ENCODE peak calls at places on chromosome 10, in five cellular contexts. N is cardiac muscle cell, E is right atrium auricular region, Y is dorsolateral prefrontal cortex, Z is endodermal cell. O is an unnamed sample.

GRCh38 chr10:122387572-122387971 is 13.1 kb downstream of the PLEKHA1 start:
- DNase-seq in N (no peak), E (no peak), Y (no peak), Z (no peak), O (no peak)

GRCh38 chr10:69901022-69901421 is 99.3 kb downstream of the COL13A1 start:
- DNase-seq in N (no peak), E (no peak), Y (no peak), Z (no peak), O (no peak)

GRCh38 chr10:73333202-73333601 is 25.5 kb downstream of the CFAP70 start:
- DNase-seq in N (no peak), E (no peak), Y (no peak), Z (no peak), O (no peak)

GRCh38 chr10:34570887-34571286 is 244.2 kb downstream of the PARD3 start:
- DNase-seq in N (no peak), E (no peak), Y (no peak), Z (no peak), O (no peak)

GRCh38 chr10:31146496-31147219 is 115.0 kb upstream of the ZNF438 start:
- DNase-seq in N (peak; percentile 46), E (peak; percentile 57), Y (no peak), Z (no peak), O (no peak)

GRCh38 chr10:91194497-91195179 is 25.8 kb upstream of the PCGF5 start:
- DNase-seq in N (no peak), E (no peak), Y (no peak), Z (no peak), O (no peak)

GRCh38 chr10:9668411-9668810 is 1349.3 kb upstream of the CELF2 start:
- DNase-seq in N (no peak), E (no peak), Y (no peak), Z (no peak), O (no peak)

GRCh38 chr10:125692932-125693847 is 10.2 kb upstream of the TEX36 start:
- DNase-seq in N (no peak), E (no peak), Y (no peak), Z (no peak), O (no peak)

GRCh38 chr10:123140164-123140982 is 4.6 kb downstream of the HMX3 start:
- DNase-seq in N (no peak), E (peak; percentile 30), Y (no peak), Z (no peak), O (no peak)

GRCh38 chr10:128065881-128066534 is 60.2 kb downstream of the MKI67 start:
- DNase-seq in N (no peak), E (no peak), Y (no peak), Z (no peak), O (no peak)

GRCh38 chr10:133072776-133073390 is 14.8 kb upstream of the ADGRA1 start:
- DNase-seq in N (no peak), E (no peak), Y (no peak), Z (no peak), O (no peak)

GRCh38 chr10:48525113-48525512 is 79.8 kb downstream of the ARHGAP22 start:
- DNase-seq in N (no peak), E (no peak), Y (no peak), Z (peak; percentile 43), O (no peak)

GRCh38 chr10:70162892-70163201 is 7.5 kb downstream of the SAR1A start:
- DNase-seq in N (no peak), E (no peak), Y (no peak), Z (no peak), O (no peak)

GRCh38 chr10:124732931-124733536 is 11.1 kb downstream of the FAM53B start:
- DNase-seq in N (peak; percentile 52), E (peak; percentile 80), Y (peak; percentile 75), Z (peak; percentile 36), O (no peak)

GRCh38 chr10:103265712-103266329 is 11.1 kb upstream of the INA start:
- DNase-seq in N (peak; percentile 91), E (peak; percentile 60), Y (no peak), Z (peak; percentile 93), O (no peak)

GRCh38 chr10:46092523-46093195 is 46.6 kb upstream of the MSMB start:
- DNase-seq in N (no peak), E (peak; percentile 28), Y (no peak), Z (no peak), O (no peak)

GRCh38 chr10:124672181-124672638 is 72.0 kb downstream of the FAM53B start:
- DNase-seq in N (no peak), E (no peak), Y (no peak), Z (no peak), O (no peak)

GRCh38 chr10:75470901-75471300 is 39.5 kb downstream of the LRMDA start:
- DNase-seq in N (no peak), E (no peak), Y (no peak), Z (no peak), O (no peak)

GRCh38 chr10:70604106-70604505 is 1.6 kb upstream of the PRF1 start:
- DNase-seq in N (no peak), E (no peak), Y (no peak), Z (no peak), O (no peak)

GRCh38 chr10:110764793-110765512 is 106.8 kb upstream of the PDCD4 start:
- DNase-seq in N (no peak), E (no peak), Y (no peak), Z (no peak), O (no peak)

GRCh38 chr10:73095479-73096021 is 1.1 kb downstream of the P4HA1 start:
- DNase-seq in N (peak; percentile 80), E (no peak), Y (no peak), Z (peak; percentile 66), O (peak; percentile 37)

GRCh38 chr10:1774796-1775195 is 37.5 kb upstream of the ADARB2 start:
- DNase-seq in N (no peak), E (no peak), Y (no peak), Z (peak; percentile 73), O (no peak)

GRCh38 chr10:34135515-34135914 is 679.6 kb downstream of the PARD3 start:
- DNase-seq in N (no peak), E (no peak), Y (no peak), Z (no peak), O (no peak)

GRCh38 chr10:93438796-93439253 is 43.3 kb downstream of the MYOF start:
- DNase-seq in N (peak; percentile 75), E (no peak), Y (no peak), Z (peak; percentile 94), O (no peak)

GRCh38 chr10:115250784-115251183 is 157.6 kb downstream of the ATRNL1 start:
- DNase-seq in N (no peak), E (no peak), Y (no peak), Z (no peak), O (no peak)

DNA sequence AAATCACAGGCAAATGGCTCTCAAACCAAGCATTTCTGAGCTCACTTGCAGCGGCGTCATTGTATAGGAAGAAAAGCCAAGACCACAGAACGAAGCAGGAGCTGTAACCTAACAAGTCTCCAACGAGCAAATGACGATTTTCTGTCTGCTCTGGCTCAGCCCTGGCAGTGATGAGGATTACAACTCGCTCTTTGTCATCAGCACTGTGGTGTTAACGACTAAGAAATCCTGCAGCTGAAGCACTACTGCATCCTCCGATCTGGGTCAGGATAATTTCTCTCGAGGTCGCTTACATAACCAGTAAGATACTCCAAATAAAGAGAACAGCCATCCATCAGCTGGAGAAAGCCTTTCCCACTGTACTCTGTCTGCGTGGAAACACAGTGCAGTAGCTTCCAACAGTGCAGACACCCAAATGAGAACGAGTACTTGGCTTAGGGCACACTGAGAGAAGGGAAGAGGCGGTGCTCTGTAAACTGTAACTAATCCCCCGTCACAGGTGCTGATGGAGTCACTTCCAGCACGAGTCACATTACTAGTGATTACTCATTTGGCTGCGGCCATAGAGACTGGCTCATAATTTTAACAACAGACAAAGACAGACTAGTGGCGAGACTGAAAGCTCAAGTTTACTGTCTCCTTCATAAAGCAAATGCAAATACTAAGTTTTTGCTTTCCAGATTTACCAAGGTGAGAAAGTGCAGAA is 135.8 kb downstream of the NRBF2 start:
- DNase-seq in N (peak; percentile 93), E (peak; percentile 96), Y (peak; percentile 79), Z (peak; percentile 91), O (peak; percentile 60)
- TF ChIP-seq CTCF in N (peak; percentile 27), E (peak; percentile 51), Y (peak; percentile 32), Z (peak; percentile 34), O (no peak)

DNA sequence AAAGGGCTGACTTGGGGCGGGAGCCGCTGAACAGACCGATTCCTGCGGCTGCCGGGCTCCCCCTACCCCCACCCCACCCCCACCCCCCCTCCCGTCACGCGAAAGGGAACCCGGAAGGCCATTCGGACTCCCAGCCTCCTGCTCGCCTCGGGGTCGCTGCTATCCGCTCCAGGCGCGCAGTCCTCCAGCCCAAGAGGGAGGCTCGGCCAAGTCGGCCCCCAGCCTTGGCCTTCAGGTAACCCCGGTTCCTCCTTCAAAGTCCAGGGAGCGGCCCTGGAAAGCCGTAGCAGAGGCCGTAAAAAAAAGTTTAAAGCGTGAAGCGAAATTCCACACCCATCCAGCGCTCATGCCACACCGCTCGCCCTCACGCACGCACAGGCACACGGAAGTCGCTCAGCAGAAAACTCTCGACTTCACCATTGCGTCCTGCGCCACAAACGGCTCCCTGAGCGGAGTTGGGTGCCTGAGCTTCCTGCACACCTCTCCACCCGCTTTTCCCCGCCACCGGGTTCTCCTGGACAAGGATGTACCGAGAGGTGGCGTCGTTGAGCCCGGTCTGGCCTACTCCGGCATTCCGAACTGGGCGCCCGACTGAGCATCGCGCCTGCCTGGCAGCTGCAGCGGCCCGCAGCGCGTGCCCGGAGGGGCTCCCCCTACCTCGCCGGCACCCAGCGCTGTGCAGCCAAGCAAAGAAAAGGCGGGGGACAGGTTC is 1.4 kb downstream of the SORCS3 start:
- DNase-seq in N (peak; percentile 91), E (peak; percentile 53), Y (peak; percentile 90), Z (peak; percentile 97), O (no peak)
- TF ChIP-seq CTCF in N (peak; percentile 39), E (peak; percentile 47), Y (peak; percentile 67), Z (peak; percentile 91), O (no peak)

GRCh38 chr10:47299611-47299988 is 397 bp upstream of the GDF10 start:
- DNase-seq in N (no peak), E (no peak), Y (no peak), Z (no peak), O (no peak)

GRCh38 chr10:47297796-47298540 is 2.0 kb upstream of the GDF10 start:
- DNase-seq in N (no peak), E (no peak), Y (peak; percentile 17), Z (no peak), O (no peak)

GRCh38 chr10:47298730-47299129 is 1.3 kb upstream of the GDF10 start:
- DNase-seq in N (no peak), E (no peak), Y (no peak), Z (no peak), O (no peak)

GRCh38 chr10:47301833-47302232 is 1.8 kb downstream of the GDF10 start:
- DNase-seq in N (no peak), E (no peak), Y (peak; percentile 27), Z (no peak), O (no peak)

GRCh38 chr10:47299989-47300931 is at the start of gene GDF10:
- DNase-seq in N (peak; percentile 52), E (no peak), Y (peak; percentile 41), Z (peak; percentile 78), O (no peak)
- TF ChIP-seq CTCF in N (peak; percentile 24), E (peak; percentile 10), Y (no peak), Z (peak; percentile 68), O (no peak)

DNA sequence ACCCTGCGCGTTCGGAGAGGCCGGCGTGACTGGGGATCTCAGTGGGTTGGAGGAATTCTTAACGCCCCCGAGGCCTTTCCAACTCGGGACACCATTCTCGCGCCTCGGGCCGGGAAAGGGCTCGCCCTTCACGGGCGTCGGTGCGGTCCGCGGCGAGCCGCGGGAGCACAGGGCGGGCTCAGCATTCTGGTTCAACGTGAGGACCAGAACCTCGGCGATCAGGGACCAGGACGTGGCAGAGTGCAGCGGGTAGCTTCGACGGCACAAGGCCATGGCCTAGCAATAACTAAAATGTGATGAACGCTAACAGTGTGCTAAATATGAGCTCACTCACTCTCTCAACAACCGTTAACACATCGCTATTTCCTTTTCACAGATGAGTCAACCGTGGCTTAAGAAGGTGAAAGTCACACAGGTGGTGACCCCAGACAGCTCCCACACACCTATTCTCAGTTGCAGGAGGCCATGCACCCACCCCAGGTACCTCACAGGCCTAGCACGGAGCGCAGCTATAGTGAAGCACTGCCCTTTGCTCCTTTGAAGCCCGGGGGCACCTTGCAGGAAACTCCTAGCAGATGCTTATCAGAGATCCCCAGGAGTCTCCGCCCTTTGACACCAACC is 4.5 kb upstream of the EMX2 start:
- DNase-seq in N (no peak), E (no peak), Y (no peak), Z (peak; percentile 61), O (no peak)
- TF ChIP-seq CTCF in N (no peak), E (no peak), Y (peak; percentile 19), Z (no peak), O (no peak)

O was measured in omental fat pad.